ENCODE peak calls at places on chromosomes 5 and 9, in six cellular contexts. One of them, this sample, is unnamed.

GRCh38 chr9:7371032-7371431 is 428.5 kb downstream of the DMAC1 start:
- DNase-seq in IMR-90: no peak
- DNase-seq in HCT116: no peak
- DNase-seq in DND-41: no peak
- DNase-seq in SK-N-SH: no peak
- DNase-seq in GM23248: no peak
- DNase-seq in this sample: no peak

GRCh38 chr5:159905496-159905895 is 10.8 kb upstream of the ADRA1B start:
- DNase-seq in IMR-90: peak; percentile 86
- DNase-seq in HCT116: peak; percentile 92
- DNase-seq in DND-41: peak; percentile 12
- DNase-seq in SK-N-SH: no peak
- DNase-seq in GM23248: peak; percentile 92
- DNase-seq in this sample: no peak

GRCh38 chr9:582775-583174 is 258.7 kb upstream of the DMRT1 start:
- DNase-seq in IMR-90: no peak
- DNase-seq in HCT116: no peak
- DNase-seq in DND-41: no peak
- DNase-seq in SK-N-SH: no peak
- DNase-seq in GM23248: no peak
- DNase-seq in this sample: no peak

GRCh38 chr9:127814619-127815511 is 12.2 kb downstream of the FPGS start:
- DNase-seq in IMR-90: no peak
- DNase-seq in HCT116: no peak
- DNase-seq in DND-41: no peak
- DNase-seq in SK-N-SH: peak; percentile 21
- DNase-seq in GM23248: no peak
- DNase-seq in this sample: peak; percentile 26

GRCh38 chr5:133709074-133709676 is 96.8 kb upstream of the FSTL4 start:
- DNase-seq in IMR-90: no peak
- DNase-seq in HCT116: no peak
- DNase-seq in DND-41: no peak
- DNase-seq in SK-N-SH: no peak
- DNase-seq in GM23248: no peak
- DNase-seq in this sample: no peak

GRCh38 chr9:127545196-127546124 is 66.6 kb upstream of the STXBP1 start:
- DNase-seq in IMR-90: peak; percentile 56
- DNase-seq in HCT116: no peak
- DNase-seq in DND-41: no peak
- DNase-seq in SK-N-SH: no peak
- DNase-seq in GM23248: peak; percentile 65
- DNase-seq in this sample: no peak

GRCh38 chr9:4292781-4293180 is 7.1 kb downstream of the GLIS3 start:
- DNase-seq in IMR-90: peak; percentile 17
- DNase-seq in HCT116: no peak
- DNase-seq in DND-41: no peak
- DNase-seq in SK-N-SH: no peak
- DNase-seq in GM23248: peak; percentile 51
- DNase-seq in this sample: no peak

GRCh38 chr9:110048976-110049698 is 158.8 kb downstream of the C9orf152 start:
- DNase-seq in IMR-90: no peak
- DNase-seq in HCT116: no peak
- DNase-seq in DND-41: peak; percentile 41
- DNase-seq in SK-N-SH: peak; percentile 65
- DNase-seq in GM23248: peak; percentile 66
- DNase-seq in this sample: peak; percentile 41

GRCh38 chr9:73437758-73438157 is 286.1 kb downstream of the ANXA1 start:
- DNase-seq in IMR-90: no peak
- DNase-seq in HCT116: peak; percentile 3
- DNase-seq in DND-41: no peak
- DNase-seq in SK-N-SH: no peak
- DNase-seq in GM23248: peak; percentile 2
- DNase-seq in this sample: no peak

GRCh38 chr9:3848445-3849114 is 322.8 kb upstream of the RFX3 start:
- DNase-seq in IMR-90: peak; percentile 34
- DNase-seq in HCT116: no peak
- DNase-seq in DND-41: no peak
- DNase-seq in SK-N-SH: peak; percentile 50
- DNase-seq in GM23248: peak; percentile 39
- DNase-seq in this sample: peak; percentile 80

GRCh38 chr9:70340572-70340971 is 73.9 kb downstream of the KLF9 start:
- DNase-seq in IMR-90: peak; percentile 57
- DNase-seq in HCT116: no peak
- DNase-seq in DND-41: no peak
- DNase-seq in SK-N-SH: peak; percentile 5
- DNase-seq in GM23248: peak; percentile 72
- DNase-seq in this sample: no peak

GRCh38 chr5:33032161-33033085 is 321.3 kb downstream of the NPR3 start:
- DNase-seq in IMR-90: peak; percentile 73
- DNase-seq in HCT116: no peak
- DNase-seq in DND-41: no peak
- DNase-seq in SK-N-SH: no peak
- DNase-seq in GM23248: peak; percentile 40
- DNase-seq in this sample: no peak

DNA sequence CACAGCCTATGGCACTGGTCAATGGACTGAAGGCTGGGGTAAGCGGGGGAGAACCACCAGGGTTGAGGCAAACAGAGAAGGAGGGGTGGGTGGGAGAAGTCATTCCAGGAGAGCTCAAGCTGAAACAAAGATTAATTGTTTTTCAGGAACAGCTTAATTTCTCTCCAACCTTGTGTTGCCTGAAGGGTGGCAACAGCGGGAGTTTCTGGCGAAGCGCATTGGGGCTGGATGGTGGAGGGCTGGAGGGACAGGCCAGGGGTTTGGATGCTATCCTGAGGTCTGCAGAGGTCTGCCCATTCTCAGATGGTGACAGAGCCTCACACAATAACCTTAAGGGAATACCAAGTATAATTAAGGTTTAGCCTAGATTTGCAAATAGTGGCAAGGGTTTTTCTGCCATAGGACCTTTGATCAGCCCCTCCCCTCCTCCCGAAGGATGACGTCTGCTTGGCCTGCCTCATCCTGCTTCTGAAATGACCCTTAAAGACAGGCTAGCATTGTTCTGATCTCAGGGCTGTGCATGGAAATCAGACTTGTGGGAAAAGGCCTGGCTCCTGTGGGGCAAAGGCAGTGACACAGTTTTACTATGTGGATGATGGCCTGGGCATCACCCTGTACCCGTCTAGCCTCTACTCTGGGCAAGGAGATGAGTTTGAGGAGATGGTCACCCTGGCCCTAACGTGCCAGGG is 32.7 kb downstream of the PSD2 start:
- DNase-seq in IMR-90: no peak
- DNase-seq in HCT116: no peak
- DNase-seq in DND-41: no peak
- DNase-seq in SK-N-SH: no peak
- DNase-seq in GM23248: no peak
- DNase-seq in this sample: no peak
- H2AFZ ChIP-seq in IMR-90: no peak overlapping the region
- H2AFZ ChIP-seq in HCT116: no peak overlapping the region
- H2AFZ ChIP-seq in DND-41: no peak overlapping the region
- H2AFZ ChIP-seq in SK-N-SH: no peak overlapping the region
- H2AFZ ChIP-seq in GM23248: no peak overlapping the region
- H2AFZ ChIP-seq in this sample: no peak overlapping the region

GRCh38 chr5:75017971-75018370 is 34.4 kb downstream of the GCNT4 start:
- DNase-seq in IMR-90: no peak
- DNase-seq in HCT116: no peak
- DNase-seq in DND-41: no peak
- DNase-seq in SK-N-SH: no peak
- DNase-seq in GM23248: no peak
- DNase-seq in this sample: no peak
- H2AFZ ChIP-seq in IMR-90: no peak overlapping the region
- H2AFZ ChIP-seq in HCT116: no peak overlapping the region
- H2AFZ ChIP-seq in DND-41: no peak overlapping the region
- H2AFZ ChIP-seq in SK-N-SH: no peak overlapping the region
- H2AFZ ChIP-seq in GM23248: no peak overlapping the region
- H2AFZ ChIP-seq in this sample: no peak overlapping the region

DNA sequence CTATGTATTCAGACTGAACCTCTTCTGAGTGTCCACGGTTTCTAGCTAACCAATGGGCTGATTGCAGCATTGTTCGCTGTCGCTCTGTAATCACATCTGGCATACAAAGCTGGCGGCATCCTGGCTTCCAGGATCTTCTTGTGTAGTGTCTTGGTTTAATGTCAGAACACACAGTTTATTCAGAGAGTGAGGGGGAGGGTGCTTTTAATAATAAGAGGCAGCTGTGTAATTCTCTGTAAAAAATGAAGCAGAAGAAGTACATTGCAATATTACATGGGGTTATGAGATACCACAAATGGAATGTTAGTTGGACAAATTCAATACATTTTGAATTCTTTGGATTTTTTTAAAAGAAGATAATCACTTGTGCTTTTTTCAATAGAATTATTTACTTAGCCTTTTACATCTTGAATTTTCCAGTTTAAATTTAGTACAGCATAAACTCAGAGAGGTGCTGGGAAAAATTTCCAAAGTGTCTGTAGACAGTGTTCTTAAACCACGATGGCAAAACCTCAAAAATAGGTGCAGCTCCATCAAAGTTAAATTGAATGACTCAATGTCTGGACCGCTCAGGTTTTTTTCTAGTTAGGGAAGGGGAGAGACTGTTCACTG is 206.0 kb downstream of the PCSK1 start:
- DNase-seq in IMR-90: peak; percentile 97
- DNase-seq in HCT116: no peak
- DNase-seq in DND-41: no peak
- DNase-seq in SK-N-SH: no peak
- DNase-seq in GM23248: peak; percentile 95
- DNase-seq in this sample: no peak
- H2AFZ ChIP-seq in IMR-90: peak overlapping the region; percentile 38
- H2AFZ ChIP-seq in HCT116: no peak overlapping the region
- H2AFZ ChIP-seq in DND-41: no peak overlapping the region
- H2AFZ ChIP-seq in SK-N-SH: peak overlapping the region; percentile 30
- H2AFZ ChIP-seq in GM23248: peak overlapping the region; percentile 5
- H2AFZ ChIP-seq in this sample: no peak overlapping the region

DNA sequence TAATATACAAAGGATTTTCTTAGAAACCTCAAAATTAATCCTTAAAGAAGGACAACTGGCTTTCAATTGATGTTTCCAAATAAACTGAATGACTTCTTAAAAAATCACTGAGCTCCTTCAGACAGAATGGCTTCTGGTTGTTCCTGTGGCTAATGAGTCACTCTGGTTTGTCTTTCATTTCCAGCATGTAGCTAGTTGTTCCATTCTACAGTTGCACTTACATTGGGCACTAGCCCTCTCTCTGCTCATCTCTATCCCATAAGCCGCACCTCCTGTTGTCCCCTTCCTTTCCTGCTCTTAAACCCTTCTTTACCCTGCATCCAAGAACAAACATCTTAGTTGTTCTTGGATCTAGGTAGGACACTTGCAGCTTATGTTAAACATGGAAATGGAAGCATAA is 235.3 kb upstream of the HAPLN1 start:
- DNase-seq in IMR-90: peak; percentile 77
- DNase-seq in HCT116: no peak
- DNase-seq in DND-41: no peak
- DNase-seq in SK-N-SH: no peak
- DNase-seq in GM23248: peak; percentile 70
- DNase-seq in this sample: no peak
- H2AFZ ChIP-seq in IMR-90: peak overlapping the region; percentile 0
- H2AFZ ChIP-seq in HCT116: peak overlapping the region; percentile 34
- H2AFZ ChIP-seq in DND-41: no peak overlapping the region
- H2AFZ ChIP-seq in SK-N-SH: peak overlapping the region; percentile 70
- H2AFZ ChIP-seq in GM23248: peak overlapping the region; percentile 52
- H2AFZ ChIP-seq in this sample: no peak overlapping the region

GRCh38 chr9:122122903-122123632 is 30.0 kb upstream of the TTLL11 start:
- DNase-seq in IMR-90: peak; percentile 66
- DNase-seq in HCT116: peak; percentile 59
- DNase-seq in DND-41: peak; percentile 65
- DNase-seq in SK-N-SH: peak; percentile 88
- DNase-seq in GM23248: peak; percentile 78
- DNase-seq in this sample: peak; percentile 85
- H2AFZ ChIP-seq in IMR-90: peak overlapping the region; percentile 73
- H2AFZ ChIP-seq in HCT116: no peak overlapping the region
- H2AFZ ChIP-seq in DND-41: no peak overlapping the region
- H2AFZ ChIP-seq in SK-N-SH: peak overlapping the region; percentile 29
- H2AFZ ChIP-seq in GM23248: no peak overlapping the region
- H2AFZ ChIP-seq in this sample: no peak overlapping the region

GRCh38 chr5:23468658-23469057 is 38.8 kb upstream of the PRDM9 start:
- DNase-seq in IMR-90: no peak
- DNase-seq in HCT116: no peak
- DNase-seq in DND-41: no peak
- DNase-seq in SK-N-SH: no peak
- DNase-seq in GM23248: no peak
- DNase-seq in this sample: no peak
- H2AFZ ChIP-seq in IMR-90: no peak overlapping the region
- H2AFZ ChIP-seq in HCT116: no peak overlapping the region
- H2AFZ ChIP-seq in DND-41: no peak overlapping the region
- H2AFZ ChIP-seq in SK-N-SH: no peak overlapping the region
- H2AFZ ChIP-seq in GM23248: no peak overlapping the region
- H2AFZ ChIP-seq in this sample: no peak overlapping the region

DNA sequence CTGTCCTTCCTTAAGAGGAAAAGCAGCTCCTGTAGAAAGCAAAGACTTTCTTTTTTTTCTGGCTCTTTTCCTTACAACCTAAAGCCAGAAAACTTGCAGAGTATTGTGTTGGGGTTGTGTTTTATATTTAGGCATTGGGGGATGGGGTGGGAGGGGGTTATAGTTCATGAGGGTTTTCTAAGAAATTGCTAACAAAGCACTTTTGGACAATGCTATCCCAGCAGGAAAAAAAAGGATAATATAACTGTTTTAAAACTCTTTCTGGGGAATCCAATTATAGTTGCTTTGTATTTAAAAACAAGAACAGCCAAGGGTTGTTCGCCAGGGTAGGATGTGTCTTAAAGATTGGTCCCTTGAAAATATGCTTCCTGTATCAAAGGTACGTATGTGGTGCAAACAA is 42.3 kb downstream of the NR4A3 start:
- DNase-seq in IMR-90: no peak
- DNase-seq in HCT116: no peak
- DNase-seq in DND-41: no peak
- DNase-seq in SK-N-SH: no peak
- DNase-seq in GM23248: no peak
- DNase-seq in this sample: no peak
- H2AFZ ChIP-seq in IMR-90: no peak overlapping the region
- H2AFZ ChIP-seq in HCT116: no peak overlapping the region
- H2AFZ ChIP-seq in DND-41: no peak overlapping the region
- H2AFZ ChIP-seq in SK-N-SH: no peak overlapping the region
- H2AFZ ChIP-seq in GM23248: no peak overlapping the region
- H2AFZ ChIP-seq in this sample: no peak overlapping the region

DNA sequence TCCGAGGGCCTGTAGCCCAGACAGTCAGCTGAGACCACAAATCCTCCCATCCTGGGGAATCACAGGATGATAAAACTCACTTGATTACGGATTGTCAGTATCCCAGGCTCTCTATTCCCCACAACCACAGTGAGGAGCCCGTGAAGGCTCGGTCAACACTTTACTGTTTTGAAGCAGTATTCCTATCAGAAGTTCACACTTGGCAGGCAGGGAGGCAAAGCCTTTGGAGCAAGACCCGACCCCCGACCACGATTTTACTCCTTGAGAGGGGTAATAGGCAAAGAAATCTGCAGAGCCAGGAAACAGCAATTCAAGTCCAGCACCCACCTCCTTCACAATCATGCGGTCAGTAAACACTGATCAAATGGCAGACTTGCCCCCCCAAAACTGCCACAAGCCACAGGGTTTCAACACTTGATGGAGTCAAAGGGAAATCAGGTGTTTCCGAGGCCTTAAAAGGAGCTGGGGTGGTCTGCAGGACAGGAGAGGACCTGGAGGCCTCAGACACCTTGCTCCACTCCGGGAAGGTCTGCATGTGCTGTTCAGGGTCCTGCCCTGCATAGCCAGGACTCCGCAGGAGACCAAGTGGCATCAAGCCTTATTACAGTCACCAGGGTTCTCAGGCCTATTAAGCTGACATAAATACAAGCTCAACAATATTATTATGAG is 25.2 kb downstream of the BICD2 start:
- DNase-seq in IMR-90: no peak
- DNase-seq in HCT116: no peak
- DNase-seq in DND-41: no peak
- DNase-seq in SK-N-SH: no peak
- DNase-seq in GM23248: no peak
- DNase-seq in this sample: no peak
- H2AFZ ChIP-seq in IMR-90: no peak overlapping the region
- H2AFZ ChIP-seq in HCT116: no peak overlapping the region
- H2AFZ ChIP-seq in DND-41: no peak overlapping the region
- H2AFZ ChIP-seq in SK-N-SH: no peak overlapping the region
- H2AFZ ChIP-seq in GM23248: no peak overlapping the region
- H2AFZ ChIP-seq in this sample: no peak overlapping the region

GRCh38 chr9:33677961-33678360 is 117.4 kb upstream of the PRSS3 start:
- DNase-seq in IMR-90: no peak
- DNase-seq in HCT116: no peak
- DNase-seq in DND-41: no peak
- DNase-seq in SK-N-SH: no peak
- DNase-seq in GM23248: no peak
- DNase-seq in this sample: no peak
- H2AFZ ChIP-seq in IMR-90: no peak overlapping the region
- H2AFZ ChIP-seq in HCT116: peak overlapping the region; percentile 22
- H2AFZ ChIP-seq in DND-41: no peak overlapping the region
- H2AFZ ChIP-seq in SK-N-SH: no peak overlapping the region
- H2AFZ ChIP-seq in GM23248: no peak overlapping the region
- H2AFZ ChIP-seq in this sample: no peak overlapping the region

This sample was measured in H9.